ENCODE peak calls at places on chromosome 21, in ten cellular contexts. One of them, this sample, is unnamed. For H3K9me3, the result is how much of the 10 kb centered on the place peaks cover.

GRCh38 chr21:38787461-38788274 is 18.1 kb upstream of the ETS2 start:
- DNase-seq in OCI-LY7: no peak
- DNase-seq in A549: peak
- DNase-seq in PC-3: peak
- DNase-seq in neural progenitor cell: no peak
- DNase-seq in K562: peak
- DNase-seq in fibroblast of lung: peak
- DNase-seq in PC-9: peak
- DNase-seq in keratinocyte: peak
- DNase-seq in IMR-90: peak
- DNase-seq in this sample: peak

GRCh38 chr21:43886565-43886964 is 21.5 kb downstream of the AGPAT3 start:
- DNase-seq in OCI-LY7: no peak
- DNase-seq in A549: no peak
- DNase-seq in PC-3: no peak
- DNase-seq in neural progenitor cell: no peak
- DNase-seq in K562: no peak
- DNase-seq in fibroblast of lung: no peak
- DNase-seq in PC-9: no peak
- DNase-seq in keratinocyte: no peak
- DNase-seq in IMR-90: no peak
- DNase-seq in this sample: no peak

GRCh38 chr21:27571706-27572105 is 604.8 kb upstream of the ADAMTS5 start:
- DNase-seq in OCI-LY7: no peak
- DNase-seq in A549: no peak
- DNase-seq in PC-3: peak
- DNase-seq in neural progenitor cell: no peak
- DNase-seq in K562: no peak
- DNase-seq in fibroblast of lung: peak
- DNase-seq in PC-9: no peak
- DNase-seq in keratinocyte: peak
- DNase-seq in IMR-90: peak
- DNase-seq in this sample: peak

GRCh38 chr21:42301371-42302291 is 13.6 kb downstream of the TFF3 start:
- DNase-seq in OCI-LY7: no peak
- DNase-seq in A549: no peak
- DNase-seq in PC-3: no peak
- DNase-seq in neural progenitor cell: no peak
- DNase-seq in K562: no peak
- DNase-seq in fibroblast of lung: no peak
- DNase-seq in PC-9: no peak
- DNase-seq in keratinocyte: no peak
- DNase-seq in IMR-90: no peak
- DNase-seq in this sample: no peak

GRCh38 chr21:39313457-39314154 is at the start of gene BRWD1:
- DNase-seq in OCI-LY7: peak
- DNase-seq in A549: peak
- DNase-seq in PC-3: peak
- DNase-seq in neural progenitor cell: peak
- DNase-seq in K562: peak
- DNase-seq in fibroblast of lung: peak
- DNase-seq in PC-9: peak
- DNase-seq in keratinocyte: no peak
- DNase-seq in IMR-90: peak
- DNase-seq in this sample: peak

GRCh38 chr21:43816611-43817071 is 27.3 kb downstream of the RRP1 start:
- DNase-seq in OCI-LY7: no peak
- DNase-seq in A549: no peak
- DNase-seq in PC-3: no peak
- DNase-seq in neural progenitor cell: no peak
- DNase-seq in K562: no peak
- DNase-seq in fibroblast of lung: no peak
- DNase-seq in PC-9: no peak
- DNase-seq in keratinocyte: no peak
- DNase-seq in IMR-90: no peak
- DNase-seq in this sample: no peak

GRCh38 chr21:34807881-34808568 is 139.2 kb downstream of the CLIC6 start:
- DNase-seq in OCI-LY7: peak
- DNase-seq in A549: peak
- DNase-seq in PC-3: peak
- DNase-seq in neural progenitor cell: no peak
- DNase-seq in K562: no peak
- DNase-seq in fibroblast of lung: peak
- DNase-seq in PC-9: peak
- DNase-seq in keratinocyte: no peak
- DNase-seq in IMR-90: peak
- DNase-seq in this sample: peak

GRCh38 chr21:30256100-30256499 is 26.6 kb downstream of the KRTAP24-1 start:
- DNase-seq in OCI-LY7: no peak
- DNase-seq in A549: no peak
- DNase-seq in PC-3: peak
- DNase-seq in neural progenitor cell: no peak
- DNase-seq in K562: no peak
- DNase-seq in fibroblast of lung: no peak
- DNase-seq in PC-9: no peak
- DNase-seq in keratinocyte: no peak
- DNase-seq in IMR-90: no peak
- DNase-seq in this sample: peak

GRCh38 chr21:16002872-16003466 is 273.2 kb downstream of the USP25 start:
- DNase-seq in OCI-LY7: no peak
- DNase-seq in A549: peak
- DNase-seq in PC-3: peak
- DNase-seq in neural progenitor cell: no peak
- DNase-seq in K562: no peak
- DNase-seq in fibroblast of lung: peak
- DNase-seq in PC-9: no peak
- DNase-seq in keratinocyte: no peak
- DNase-seq in IMR-90: peak
- DNase-seq in this sample: no peak

GRCh38 chr21:32994305-32994704 is 31.4 kb upstream of the OLIG2 start:
- DNase-seq in OCI-LY7: peak
- DNase-seq in A549: no peak
- DNase-seq in PC-3: peak
- DNase-seq in neural progenitor cell: no peak
- DNase-seq in K562: peak
- DNase-seq in fibroblast of lung: peak
- DNase-seq in PC-9: no peak
- DNase-seq in keratinocyte: no peak
- DNase-seq in IMR-90: peak
- DNase-seq in this sample: no peak

GRCh38 chr21:44013380-44014088 is 1.4 kb downstream of the TRAPPC10 start:
- DNase-seq in OCI-LY7: peak
- DNase-seq in A549: no peak
- DNase-seq in PC-3: peak
- DNase-seq in neural progenitor cell: no peak
- DNase-seq in K562: peak
- DNase-seq in fibroblast of lung: no peak
- DNase-seq in PC-9: no peak
- DNase-seq in keratinocyte: no peak
- DNase-seq in IMR-90: peak
- DNase-seq in this sample: peak

GRCh38 chr21:39251326-39251725 is 62.1 kb downstream of the BRWD1 start:
- DNase-seq in OCI-LY7: no peak
- DNase-seq in A549: no peak
- DNase-seq in PC-3: no peak
- DNase-seq in neural progenitor cell: no peak
- DNase-seq in K562: no peak
- DNase-seq in fibroblast of lung: no peak
- DNase-seq in PC-9: no peak
- DNase-seq in keratinocyte: no peak
- DNase-seq in IMR-90: peak
- DNase-seq in this sample: no peak

GRCh38 chr21:29166853-29167252 is 36.4 kb downstream of the MAP3K7CL start:
- DNase-seq in OCI-LY7: no peak
- DNase-seq in A549: no peak
- DNase-seq in PC-3: no peak
- DNase-seq in neural progenitor cell: no peak
- DNase-seq in K562: no peak
- DNase-seq in fibroblast of lung: no peak
- DNase-seq in PC-9: no peak
- DNase-seq in keratinocyte: no peak
- DNase-seq in IMR-90: no peak
- DNase-seq in this sample: no peak

GRCh38 chr21:17270234-17270633 is 242.6 kb upstream of the CXADR start:
- DNase-seq in OCI-LY7: peak
- DNase-seq in A549: peak
- DNase-seq in PC-3: peak
- DNase-seq in neural progenitor cell: peak
- DNase-seq in K562: peak
- DNase-seq in fibroblast of lung: peak
- DNase-seq in PC-9: peak
- DNase-seq in keratinocyte: no peak
- DNase-seq in IMR-90: peak
- DNase-seq in this sample: peak

GRCh38 chr21:16243396-16243795 is 513.6 kb downstream of the USP25 start:
- DNase-seq in OCI-LY7: no peak
- DNase-seq in A549: no peak
- DNase-seq in PC-3: no peak
- DNase-seq in neural progenitor cell: no peak
- DNase-seq in K562: no peak
- DNase-seq in fibroblast of lung: no peak
- DNase-seq in PC-9: no peak
- DNase-seq in keratinocyte: no peak
- DNase-seq in IMR-90: no peak
- DNase-seq in this sample: no peak

GRCh38 chr21:33286600-33287456 is 20.7 kb downstream of the IL10RB start:
- DNase-seq in OCI-LY7: no peak
- DNase-seq in A549: peak
- DNase-seq in PC-3: peak
- DNase-seq in neural progenitor cell: no peak
- DNase-seq in K562: no peak
- DNase-seq in fibroblast of lung: peak
- DNase-seq in PC-9: peak
- DNase-seq in keratinocyte: no peak
- DNase-seq in IMR-90: peak
- DNase-seq in this sample: peak

GRCh38 chr21:35508389-35508888 is 459.3 kb upstream of the RUNX1 start:
- DNase-seq in OCI-LY7: peak
- DNase-seq in A549: peak
- DNase-seq in PC-3: peak
- DNase-seq in neural progenitor cell: peak
- DNase-seq in K562: peak
- DNase-seq in fibroblast of lung: peak
- DNase-seq in PC-9: peak
- DNase-seq in keratinocyte: no peak
- DNase-seq in IMR-90: peak
- DNase-seq in this sample: peak

GRCh38 chr21:32979598-32980268 is 46.0 kb upstream of the OLIG2 start:
- DNase-seq in OCI-LY7: no peak
- DNase-seq in A549: no peak
- DNase-seq in PC-3: no peak
- DNase-seq in neural progenitor cell: no peak
- DNase-seq in K562: no peak
- DNase-seq in fibroblast of lung: no peak
- DNase-seq in PC-9: no peak
- DNase-seq in keratinocyte: no peak
- DNase-seq in IMR-90: no peak
- DNase-seq in this sample: no peak

GRCh38 chr21:27067226-27067625 is 100.3 kb upstream of the ADAMTS5 start:
- DNase-seq in OCI-LY7: no peak
- DNase-seq in A549: no peak
- DNase-seq in PC-3: no peak
- DNase-seq in neural progenitor cell: no peak
- DNase-seq in K562: no peak
- DNase-seq in fibroblast of lung: no peak
- DNase-seq in PC-9: no peak
- DNase-seq in keratinocyte: no peak
- DNase-seq in IMR-90: no peak
- DNase-seq in this sample: no peak

GRCh38 chr21:9008636-9009035 is 1512.7 kb upstream of the TPTE start:
- DNase-seq in OCI-LY7: no peak
- DNase-seq in A549: peak
- DNase-seq in PC-3: no peak
- DNase-seq in neural progenitor cell: no peak
- DNase-seq in K562: no peak
- DNase-seq in fibroblast of lung: no peak
- DNase-seq in PC-9: no peak
- DNase-seq in keratinocyte: no peak
- DNase-seq in IMR-90: no peak
- DNase-seq in this sample: no peak
- H3K9me3 ChIP-seq in OCI-LY7: under half
- H3K9me3 ChIP-seq in A549: half or more
- H3K9me3 ChIP-seq in PC-3: under half
- H3K9me3 ChIP-seq in neural progenitor cell: half or more
- H3K9me3 ChIP-seq in K562: under half
- H3K9me3 ChIP-seq in fibroblast of lung: under half
- H3K9me3 ChIP-seq in PC-9: under half
- H3K9me3 ChIP-seq in keratinocyte: under half
- H3K9me3 ChIP-seq in IMR-90: under half
- H3K9me3 ChIP-seq in this sample: under half

DNA sequence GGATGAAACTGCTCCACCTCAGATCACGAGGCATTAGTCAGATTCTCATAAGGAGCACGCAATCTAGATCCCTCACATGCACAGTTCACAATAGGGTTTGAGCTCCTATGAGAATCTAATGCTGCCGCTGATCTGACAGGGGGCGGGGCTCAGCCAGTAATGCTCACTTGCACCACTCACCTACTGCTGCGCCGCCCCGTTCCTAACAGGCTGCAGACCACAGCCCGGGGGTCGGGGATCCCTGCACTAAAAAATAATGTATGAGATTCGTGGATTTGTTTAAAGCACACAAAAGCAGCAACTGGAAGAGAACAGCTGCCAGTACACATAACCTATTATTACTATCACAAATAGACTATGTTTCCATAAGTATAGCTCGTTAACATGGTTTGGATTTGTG is 72.9 kb downstream of the HLCS start:
- DNase-seq in OCI-LY7: no peak
- DNase-seq in A549: no peak
- DNase-seq in PC-3: no peak
- DNase-seq in neural progenitor cell: no peak
- DNase-seq in K562: no peak
- DNase-seq in fibroblast of lung: no peak
- DNase-seq in PC-9: no peak
- DNase-seq in keratinocyte: no peak
- DNase-seq in IMR-90: no peak
- DNase-seq in this sample: no peak
- H3K4me2 ChIP-seq in OCI-LY7: no peak
- H3K4me2 ChIP-seq in A549: no peak
- H3K4me2 ChIP-seq in PC-3: no peak
- H3K4me2 ChIP-seq in neural progenitor cell: no peak
- H3K4me2 ChIP-seq in K562: no peak
- H3K4me2 ChIP-seq in fibroblast of lung: no peak
- H3K4me2 ChIP-seq in PC-9: no peak
- H3K4me2 ChIP-seq in keratinocyte: no peak
- H3K4me2 ChIP-seq in IMR-90: no peak
- H3K4me2 ChIP-seq in this sample: no peak

GRCh38 chr21:37675202-37675801 is 241.0 kb downstream of the KCNJ6 start:
- DNase-seq in OCI-LY7: peak
- DNase-seq in A549: peak
- DNase-seq in PC-3: peak
- DNase-seq in neural progenitor cell: peak
- DNase-seq in K562: peak
- DNase-seq in fibroblast of lung: peak
- DNase-seq in PC-9: peak
- DNase-seq in keratinocyte: no peak
- DNase-seq in IMR-90: peak
- DNase-seq in this sample: no peak
- TF ChIP-seq CTCF in OCI-LY7: peak
- TF ChIP-seq CTCF in A549: peak
- TF ChIP-seq CTCF in PC-3: peak
- TF ChIP-seq CTCF in neural progenitor cell: peak
- TF ChIP-seq CTCF in K562: peak
- TF ChIP-seq CTCF in fibroblast of lung: peak
- TF ChIP-seq CTCF in PC-9: peak
- TF ChIP-seq CTCF in keratinocyte: peak
- TF ChIP-seq CTCF in IMR-90: peak
- TF ChIP-seq CTCF in this sample: peak

GRCh38 chr21:9753943-9754342 is 767.4 kb upstream of the TPTE start:
- DNase-seq in OCI-LY7: no peak
- DNase-seq in A549: no peak
- DNase-seq in PC-3: no peak
- DNase-seq in neural progenitor cell: no peak
- DNase-seq in K562: no peak
- DNase-seq in fibroblast of lung: no peak
- DNase-seq in PC-9: no peak
- DNase-seq in keratinocyte: no peak
- DNase-seq in IMR-90: no peak
- DNase-seq in this sample: no peak
- H3K9me3 ChIP-seq in OCI-LY7: under half
- H3K9me3 ChIP-seq in A549: under half
- H3K9me3 ChIP-seq in PC-3: under half
- H3K9me3 ChIP-seq in neural progenitor cell: half or more
- H3K9me3 ChIP-seq in K562: under half
- H3K9me3 ChIP-seq in fibroblast of lung: under half
- H3K9me3 ChIP-seq in PC-9: under half
- H3K9me3 ChIP-seq in keratinocyte: under half
- H3K9me3 ChIP-seq in IMR-90: under half
- H3K9me3 ChIP-seq in this sample: half or more